ENCODE peak calls at places on chromosomes 11 and 22, in eight cellular contexts. X, O, J, G, Y, R, C and E are unnamed samples.

GRCh38 chr11:84687433-84687832 is 939.7 kb downstream of the DLG2 start:
- DNase-seq in R (no peak), C (no peak), J (no peak), X (no peak), Y (no peak), G (no peak), O (no peak), E (no peak)

GRCh38 chr11:119166368-119167076 is 2.0 kb upstream of the NLRX1 start:
- DNase-seq in X (peak), C (peak), R (no peak), Y (no peak), J (no peak), O (no peak), G (no peak), E (no peak)

GRCh38 chr11:110582728-110583432 is 129.4 kb downstream of the ARHGAP20 start:
- DNase-seq in X (no peak), R (no peak), Y (no peak), O (no peak), C (no peak), G (no peak), J (no peak), E (no peak)

GRCh38 chr11:65429724-65430405 is 7.3 kb downstream of the NEAT1 start:
- DNase-seq in X (peak), G (no peak), R (peak), O (no peak), Y (no peak), C (peak), J (peak), E (no peak)

GRCh38 chr22:26354707-26355106 is 74.4 kb upstream of the ASPHD2 start:
- DNase-seq in J (no peak), O (no peak), Y (no peak), G (no peak), R (no peak), C (no peak), X (no peak), E (no peak)

GRCh38 chr11:131108780-131109179 is 192.5 kb upstream of the SNX19 start:
- DNase-seq in X (no peak), Y (no peak), J (no peak), G (no peak), C (no peak), O (no peak), R (no peak), E (no peak)

GRCh38 chr11:8368772-8369171 is 105.1 kb upstream of the LMO1 start:
- DNase-seq in G (no peak), J (no peak), Y (no peak), O (no peak), C (no peak), X (no peak), R (no peak), E (no peak)

GRCh38 chr22:30235687-30236170 is 10.8 kb downstream of the LIF start:
- DNase-seq in C (peak), J (no peak), X (no peak), O (no peak), Y (no peak), R (no peak), G (no peak), E (no peak)

GRCh38 chr11:66883021-66883968 is 26.4 kb downstream of the LRFN4 start:
- DNase-seq in Y (peak), O (peak), J (peak), R (no peak), C (peak), X (peak), G (peak), E (no peak)

GRCh38 chr11:70952171-70952570 is 300.2 kb downstream of the SHANK2 start:
- DNase-seq in Y (no peak), G (no peak), C (no peak), J (no peak), O (no peak), X (no peak), R (no peak), E (no peak)

GRCh38 chr11:119056397-119056999 is 507 bp downstream of the HYOU1 start:
- DNase-seq in X (peak), J (peak), Y (peak), C (no peak), R (peak), O (no peak), G (no peak), E (no peak)

GRCh38 chr22:30694638-30695350 is at the start of gene OSBP2:
- DNase-seq in R (no peak), X (peak), Y (peak), J (no peak), O (peak), G (no peak), C (no peak), E (peak)

GRCh38 chr11:126347751-126348628 is 7.5 kb upstream of the ST3GAL4 start:
- DNase-seq in O (no peak), J (no peak), G (no peak), R (no peak), Y (no peak), X (no peak), C (no peak), E (no peak)

GRCh38 chr11:312092-312816 is 1.6 kb upstream of the IFITM1 start:
- DNase-seq in R (no peak), O (no peak), Y (no peak), C (no peak), G (no peak), X (no peak), J (no peak), E (no peak)

GRCh38 chr22:39276461-39277134 is 31.8 kb upstream of the PDGFB start:
- DNase-seq in C (no peak), O (no peak), Y (no peak), G (no peak), J (no peak), R (no peak), X (no peak), E (no peak)

GRCh38 chr11:72326151-72326842 is 82.3 kb upstream of the PHOX2A start:
- DNase-seq in O (no peak), G (no peak), X (no peak), Y (no peak), R (no peak), J (no peak), C (peak), E (no peak)

GRCh38 chr11:120399312-120399711 is 63.1 kb downstream of the ARHGEF12 start:
- DNase-seq in R (no peak), J (no peak), X (no peak), Y (no peak), G (no peak), C (no peak), O (no peak), E (no peak)

GRCh38 chr11:59199546-59200420 is 12.9 kb downstream of the MPEG1 start:
- DNase-seq in O (no peak), R (no peak), Y (peak), X (no peak), C (peak), G (no peak), J (no peak), E (no peak)

GRCh38 chr11:68328374-68329091 is 16.1 kb downstream of the LRP5 start:
- DNase-seq in J (no peak), G (no peak), X (no peak), C (peak), Y (no peak), O (peak), R (no peak), E (peak)

GRCh38 chr11:72673943-72674828 is at the start of gene PDE2A:
- DNase-seq in Y (no peak), G (no peak), X (no peak), J (no peak), R (no peak), O (no peak), C (no peak), E (no peak)

GRCh38 chr11:32379714-32380113 is 55.6 kb downstream of the WT1 start:
- DNase-seq in G (no peak), O (no peak), J (no peak), Y (no peak), C (no peak), X (no peak), R (no peak), E (no peak)

GRCh38 chr11:71977743-71978418 is 20.8 kb upstream of the IL18BP start:
- DNase-seq in O (peak), R (no peak), X (no peak), G (no peak), C (peak), J (peak), Y (peak), E (no peak)

GRCh38 chr22:43135565-43135964 is 7.6 kb downstream of the MCAT start:
- DNase-seq in G (no peak), O (no peak), C (no peak), Y (no peak), J (no peak), R (no peak), X (no peak), E (no peak)

GRCh38 chr11:91871048-91871447 is 353.6 kb upstream of the FAT3 start:
- DNase-seq in G (no peak), Y (no peak), O (no peak), R (no peak), X (no peak), J (no peak), C (no peak), E (no peak)

GRCh38 chr11:74179234-74180126 is 8.4 kb downstream of the PPME1 start:
- DNase-seq in O (no peak), G (no peak), C (peak), X (no peak), R (no peak), Y (no peak), J (no peak), E (no peak)

GRCh38 chr22:46801826-46802607 is 39.6 kb downstream of the TBC1D22A start:
- DNase-seq in X (peak), O (no peak), R (no peak), G (no peak), Y (no peak), C (no peak), J (no peak), E (peak)

GRCh38 chr11:31940396-31941037 is 129.4 kb upstream of the PAX6 start:
- DNase-seq in J (no peak), R (no peak), C (peak), G (no peak), X (no peak), O (no peak), Y (no peak), E (no peak)

GRCh38 chr11:24249921-24250320 is 246.9 kb upstream of the LUZP2 start:
- DNase-seq in R (no peak), G (no peak), O (no peak), C (no peak), J (no peak), X (no peak), Y (no peak), E (no peak)

GRCh38 chr11:61035086-61035835 is 63.8 kb downstream of the CD6 start:
- DNase-seq in C (no peak), O (no peak), Y (no peak), G (no peak), J (no peak), X (no peak), R (no peak), E (no peak)

GRCh38 chr22:29733362-29734322 is 13.8 kb downstream of the CABP7 start:
- DNase-seq in X (no peak), G (no peak), Y (no peak), C (peak), J (peak), O (peak), R (no peak), E (no peak)

GRCh38 chr11:60954421-60954820 is 2.4 kb upstream of the SLC15A3 start:
- DNase-seq in R (no peak), C (no peak), J (no peak), G (no peak), Y (no peak), X (no peak), O (no peak), E (no peak)

GRCh38 chr11:61888043-61888442 is 3.3 kb downstream of the FADS3 start:
- DNase-seq in Y (no peak), O (no peak), J (no peak), G (no peak), C (peak), X (peak), R (peak), E (no peak)

GRCh38 chr11:17597770-17598169 is 50.7 kb downstream of the OTOG start:
- DNase-seq in G (no peak), O (no peak), X (no peak), C (no peak), J (no peak), R (no peak), Y (no peak), E (peak)